ENCODE peak calls at places on chromosome 18, in four cellular contexts. One of them, this sample, is unnamed.

GRCh38 chr18:59566507-59566906 is 130.7 kb downstream of the CCBE1 start:
- DNase-seq in astrocyte: peak; percentile 60
- DNase-seq in uterus: peak; percentile 70
- DNase-seq in naive thymus-derived CD4-positive, alpha-beta T cell: no peak
- DNase-seq in this sample: no peak

GRCh38 chr18:59778434-59778833 is 81.2 kb upstream of the CCBE1 start:
- DNase-seq in astrocyte: no peak
- DNase-seq in uterus: no peak
- DNase-seq in naive thymus-derived CD4-positive, alpha-beta T cell: no peak
- DNase-seq in this sample: no peak

GRCh38 chr18:12092398-12093229 is 1.0 kb upstream of the ANKRD62 start:
- DNase-seq in astrocyte: no peak
- DNase-seq in uterus: no peak
- DNase-seq in naive thymus-derived CD4-positive, alpha-beta T cell: no peak
- DNase-seq in this sample: no peak

GRCh38 chr18:9067823-9068222 is 34.7 kb upstream of the NDUFV2 start:
- DNase-seq in astrocyte: no peak
- DNase-seq in uterus: no peak
- DNase-seq in naive thymus-derived CD4-positive, alpha-beta T cell: no peak
- DNase-seq in this sample: no peak

GRCh38 chr18:63322908-63323634 is 3.5 kb upstream of the BCL2 start:
- DNase-seq in astrocyte: peak; percentile 35
- DNase-seq in uterus: peak; percentile 73
- DNase-seq in naive thymus-derived CD4-positive, alpha-beta T cell: peak; percentile 48
- DNase-seq in this sample: no peak

GRCh38 chr18:56973487-56973886 is 173.4 kb upstream of the BOD1L2 start:
- DNase-seq in astrocyte: no peak
- DNase-seq in uterus: no peak
- DNase-seq in naive thymus-derived CD4-positive, alpha-beta T cell: no peak
- DNase-seq in this sample: no peak

GRCh38 chr18:66129248-66129647 is 378.4 kb downstream of the CDH7 start:
- DNase-seq in astrocyte: no peak
- DNase-seq in uterus: no peak
- DNase-seq in naive thymus-derived CD4-positive, alpha-beta T cell: no peak
- DNase-seq in this sample: no peak

GRCh38 chr18:50268022-50268747 is 1.9 kb upstream of the CFAP53 start:
- DNase-seq in astrocyte: peak; percentile 31
- DNase-seq in uterus: peak; percentile 65
- DNase-seq in naive thymus-derived CD4-positive, alpha-beta T cell: peak; percentile 47
- DNase-seq in this sample: peak; percentile 95

GRCh38 chr18:62844850-62845643 is 129.7 kb downstream of the PHLPP1 start:
- DNase-seq in astrocyte: no peak
- DNase-seq in uterus: no peak
- DNase-seq in naive thymus-derived CD4-positive, alpha-beta T cell: no peak
- DNase-seq in this sample: no peak

GRCh38 chr18:77379976-77380375 is 130.3 kb downstream of the GALR1 start:
- DNase-seq in astrocyte: no peak
- DNase-seq in uterus: no peak
- DNase-seq in naive thymus-derived CD4-positive, alpha-beta T cell: no peak
- DNase-seq in this sample: no peak

GRCh38 chr18:22848618-22849017 is 84.5 kb upstream of the RBBP8 start:
- DNase-seq in astrocyte: peak; percentile 88
- DNase-seq in uterus: peak; percentile 59
- DNase-seq in naive thymus-derived CD4-positive, alpha-beta T cell: no peak
- DNase-seq in this sample: no peak

GRCh38 chr18:5481621-5482020 is 62.2 kb downstream of the EPB41L3 start:
- DNase-seq in astrocyte: no peak
- DNase-seq in uterus: no peak
- DNase-seq in naive thymus-derived CD4-positive, alpha-beta T cell: no peak
- DNase-seq in this sample: no peak

GRCh38 chr18:75489493-75490190 is 62.1 kb upstream of the SMIM21 start:
- DNase-seq in astrocyte: peak; percentile 98
- DNase-seq in uterus: peak; percentile 20
- DNase-seq in naive thymus-derived CD4-positive, alpha-beta T cell: no peak
- DNase-seq in this sample: no peak

GRCh38 chr18:24022141-24022540 is 7.6 kb downstream of the TTC39C start:
- DNase-seq in astrocyte: peak; percentile 61
- DNase-seq in uterus: no peak
- DNase-seq in naive thymus-derived CD4-positive, alpha-beta T cell: no peak
- DNase-seq in this sample: no peak

GRCh38 chr18:63138469-63139340 is 180.9 kb downstream of the BCL2 start:
- DNase-seq in astrocyte: no peak
- DNase-seq in uterus: no peak
- DNase-seq in naive thymus-derived CD4-positive, alpha-beta T cell: no peak
- DNase-seq in this sample: no peak

GRCh38 chr18:10499230-10499629 is 26.6 kb upstream of the NAPG start:
- DNase-seq in astrocyte: no peak
- DNase-seq in uterus: no peak
- DNase-seq in naive thymus-derived CD4-positive, alpha-beta T cell: no peak
- DNase-seq in this sample: no peak

GRCh38 chr18:64287926-64288325 is 139.0 kb upstream of the LINC00305 start:
- DNase-seq in astrocyte: no peak
- DNase-seq in uterus: no peak
- DNase-seq in naive thymus-derived CD4-positive, alpha-beta T cell: no peak
- DNase-seq in this sample: no peak

GRCh38 chr18:46071615-46071893 is 506 bp downstream of the PSTPIP2 start:
- DNase-seq in astrocyte: no peak
- DNase-seq in uterus: no peak
- DNase-seq in naive thymus-derived CD4-positive, alpha-beta T cell: no peak
- DNase-seq in this sample: no peak

GRCh38 chr18:67068608-67069007 is 447.9 kb downstream of the DSEL start:
- DNase-seq in astrocyte: no peak
- DNase-seq in uterus: no peak
- DNase-seq in naive thymus-derived CD4-positive, alpha-beta T cell: no peak
- DNase-seq in this sample: no peak

GRCh38 chr18:42635378-42636048 is 480.0 kb downstream of the RIT2 start:
- DNase-seq in astrocyte: no peak
- DNase-seq in uterus: peak; percentile 13
- DNase-seq in naive thymus-derived CD4-positive, alpha-beta T cell: no peak
- DNase-seq in this sample: no peak

GRCh38 chr18:75293591-75293990 is 83.0 kb downstream of the TSHZ1 start:
- DNase-seq in astrocyte: peak; percentile 60
- DNase-seq in uterus: no peak
- DNase-seq in naive thymus-derived CD4-positive, alpha-beta T cell: no peak
- DNase-seq in this sample: no peak

GRCh38 chr18:62388855-62389760 is 64.0 kb downstream of the TNFRSF11A start:
- DNase-seq in astrocyte: no peak
- DNase-seq in uterus: no peak
- DNase-seq in naive thymus-derived CD4-positive, alpha-beta T cell: no peak
- DNase-seq in this sample: no peak

GRCh38 chr18:65751145-65752085 is 603 bp downstream of the CDH7 start:
- DNase-seq in astrocyte: peak; percentile 2
- DNase-seq in uterus: no peak
- DNase-seq in naive thymus-derived CD4-positive, alpha-beta T cell: no peak
- DNase-seq in this sample: peak; percentile 37

GRCh38 chr18:3114026-3114425 is 101.1 kb upstream of the LPIN2 start:
- DNase-seq in astrocyte: no peak
- DNase-seq in uterus: no peak
- DNase-seq in naive thymus-derived CD4-positive, alpha-beta T cell: no peak
- DNase-seq in this sample: no peak

GRCh38 chr18:78506031-78506461 is 473.6 kb upstream of the SALL3 start:
- DNase-seq in astrocyte: no peak
- DNase-seq in uterus: no peak
- DNase-seq in naive thymus-derived CD4-positive, alpha-beta T cell: no peak
- DNase-seq in this sample: no peak

GRCh38 chr18:62420513-62421209 is 95.6 kb downstream of the TNFRSF11A start:
- DNase-seq in astrocyte: peak; percentile 70
- DNase-seq in uterus: peak; percentile 36
- DNase-seq in naive thymus-derived CD4-positive, alpha-beta T cell: peak; percentile 49
- DNase-seq in this sample: no peak

GRCh38 chr18:51137891-51138290 is 59.6 kb downstream of the MEX3C start:
- DNase-seq in astrocyte: no peak
- DNase-seq in uterus: no peak
- DNase-seq in naive thymus-derived CD4-positive, alpha-beta T cell: no peak
- DNase-seq in this sample: no peak

GRCh38 chr18:13223341-13224148 is 5.0 kb downstream of the LDLRAD4 start:
- DNase-seq in astrocyte: no peak
- DNase-seq in uterus: peak; percentile 42
- DNase-seq in naive thymus-derived CD4-positive, alpha-beta T cell: no peak
- DNase-seq in this sample: no peak

GRCh38 chr18:37362158-37362890 is 203.3 kb downstream of the CELF4 start:
- DNase-seq in astrocyte: no peak
- DNase-seq in uterus: no peak
- DNase-seq in naive thymus-derived CD4-positive, alpha-beta T cell: no peak
- DNase-seq in this sample: no peak

GRCh38 chr18:36583155-36583745 is 245.6 kb downstream of the TPGS2 start:
- DNase-seq in astrocyte: no peak
- DNase-seq in uterus: no peak
- DNase-seq in naive thymus-derived CD4-positive, alpha-beta T cell: no peak
- DNase-seq in this sample: no peak

GRCh38 chr18:44729631-44730101 is 49.0 kb downstream of the SETBP1 start:
- DNase-seq in astrocyte: peak; percentile 79
- DNase-seq in uterus: no peak
- DNase-seq in naive thymus-derived CD4-positive, alpha-beta T cell: no peak
- DNase-seq in this sample: no peak

GRCh38 chr18:44723973-44724778 is 43.5 kb downstream of the SETBP1 start:
- DNase-seq in astrocyte: no peak
- DNase-seq in uterus: no peak
- DNase-seq in naive thymus-derived CD4-positive, alpha-beta T cell: no peak
- DNase-seq in this sample: no peak

GRCh38 chr18:44723366-44723765 is 42.7 kb downstream of the SETBP1 start:
- DNase-seq in astrocyte: no peak
- DNase-seq in uterus: no peak
- DNase-seq in naive thymus-derived CD4-positive, alpha-beta T cell: no peak
- DNase-seq in this sample: no peak

GRCh38 chr18:44727291-44727690 is 46.6 kb downstream of the SETBP1 start:
- DNase-seq in astrocyte: no peak
- DNase-seq in uterus: no peak
- DNase-seq in naive thymus-derived CD4-positive, alpha-beta T cell: no peak
- DNase-seq in this sample: no peak

GRCh38 chr18:44725300-44726096 is 44.8 kb downstream of the SETBP1 start:
- DNase-seq in astrocyte: peak; percentile 53
- DNase-seq in uterus: no peak
- DNase-seq in naive thymus-derived CD4-positive, alpha-beta T cell: no peak
- DNase-seq in this sample: peak; percentile 84
- H3K4me1 ChIP-seq in astrocyte: peaks cover 29% of the 10 kb centered on the region
- H3K4me1 ChIP-seq in uterus: peaks cover 12% of the 10 kb centered on the region
- H3K4me1 ChIP-seq in naive thymus-derived CD4-positive, alpha-beta T cell: peaks cover 67% of the 10 kb centered on the region
- H3K4me1 ChIP-seq in this sample: peaks cover 4% of the 10 kb centered on the region

GRCh38 chr18:79518028-79518682 is 122.4 kb downstream of the NFATC1 start:
- DNase-seq in astrocyte: no peak
- DNase-seq in uterus: no peak
- DNase-seq in naive thymus-derived CD4-positive, alpha-beta T cell: no peak
- DNase-seq in this sample: peak; percentile 15

GRCh38 chr18:79517322-79517721 is 121.6 kb downstream of the NFATC1 start:
- DNase-seq in astrocyte: no peak
- DNase-seq in uterus: no peak
- DNase-seq in naive thymus-derived CD4-positive, alpha-beta T cell: peak; percentile 26
- DNase-seq in this sample: peak; percentile 40

GRCh38 chr18:79515331-79515730 is 119.6 kb downstream of the NFATC1 start:
- DNase-seq in astrocyte: no peak
- DNase-seq in uterus: no peak
- DNase-seq in naive thymus-derived CD4-positive, alpha-beta T cell: no peak
- DNase-seq in this sample: peak; percentile 27

GRCh38 chr18:79515944-79516351 is 120.2 kb downstream of the NFATC1 start:
- DNase-seq in astrocyte: no peak
- DNase-seq in uterus: no peak
- DNase-seq in naive thymus-derived CD4-positive, alpha-beta T cell: no peak
- DNase-seq in this sample: peak; percentile 41

DNA sequence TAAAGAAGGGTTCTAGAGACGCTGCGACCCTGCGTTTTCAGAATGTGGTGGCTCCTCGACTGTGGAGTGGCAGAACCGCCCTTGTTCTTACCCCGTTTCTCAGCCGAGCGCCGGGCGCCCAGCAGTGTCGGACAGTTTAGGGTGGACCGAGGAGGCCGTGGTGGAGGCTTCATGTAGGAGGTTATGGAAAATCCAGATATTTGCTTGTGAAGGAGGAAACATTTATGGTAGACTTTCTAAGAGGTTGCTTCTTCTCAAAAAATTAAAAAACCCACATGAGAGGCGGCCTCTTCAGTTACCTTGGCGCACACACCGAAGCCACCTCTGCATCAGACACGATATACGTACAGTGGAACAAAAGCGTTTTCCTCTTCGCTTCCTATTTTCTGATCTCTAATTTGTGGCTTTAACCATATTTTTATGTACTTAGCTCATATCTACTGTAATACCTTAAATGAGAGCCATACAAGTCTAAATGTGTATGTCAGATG is 120.8 kb downstream of the NFATC1 start:
- DNase-seq in astrocyte: no peak
- DNase-seq in uterus: no peak
- DNase-seq in naive thymus-derived CD4-positive, alpha-beta T cell: peak; percentile 79
- DNase-seq in this sample: peak; percentile 52
- H3K27ac ChIP-seq in astrocyte: no peak overlapping the region
- H3K27ac ChIP-seq in uterus: no peak overlapping the region
- H3K27ac ChIP-seq in naive thymus-derived CD4-positive, alpha-beta T cell: peak overlapping the region; percentile 75
- H3K27ac ChIP-seq in this sample: no peak overlapping the region

DNA sequence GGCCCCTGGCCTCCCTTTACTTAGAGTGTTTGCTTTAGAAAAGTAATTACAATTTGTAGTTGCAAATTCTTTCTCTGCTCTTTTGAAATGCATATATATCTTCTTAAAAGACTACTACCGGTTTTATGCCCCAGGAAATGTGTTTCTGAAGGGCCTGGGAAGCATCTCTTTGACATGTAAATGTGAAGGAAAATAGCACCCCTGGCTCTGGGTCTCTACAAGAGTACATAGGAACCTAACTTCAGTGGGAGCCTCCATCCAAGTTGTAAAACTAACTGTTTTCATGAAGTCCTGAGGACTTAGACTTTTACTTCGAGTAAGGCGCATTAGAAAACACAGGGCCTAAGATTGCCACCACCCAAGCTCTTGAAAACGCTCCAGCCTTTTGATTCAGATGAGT is 99.4 kb downstream of the CBLN2 start:
- DNase-seq in astrocyte: no peak
- DNase-seq in uterus: no peak
- DNase-seq in naive thymus-derived CD4-positive, alpha-beta T cell: no peak
- DNase-seq in this sample: no peak
- H3K27me3 ChIP-seq in astrocyte: no peaks in the 10 kb centered on the region
- H3K27me3 ChIP-seq in uterus: no peaks in the 10 kb centered on the region
- H3K27me3 ChIP-seq in naive thymus-derived CD4-positive, alpha-beta T cell: no peaks in the 10 kb centered on the region
- H3K27me3 ChIP-seq in this sample: no peaks in the 10 kb centered on the region

DNA sequence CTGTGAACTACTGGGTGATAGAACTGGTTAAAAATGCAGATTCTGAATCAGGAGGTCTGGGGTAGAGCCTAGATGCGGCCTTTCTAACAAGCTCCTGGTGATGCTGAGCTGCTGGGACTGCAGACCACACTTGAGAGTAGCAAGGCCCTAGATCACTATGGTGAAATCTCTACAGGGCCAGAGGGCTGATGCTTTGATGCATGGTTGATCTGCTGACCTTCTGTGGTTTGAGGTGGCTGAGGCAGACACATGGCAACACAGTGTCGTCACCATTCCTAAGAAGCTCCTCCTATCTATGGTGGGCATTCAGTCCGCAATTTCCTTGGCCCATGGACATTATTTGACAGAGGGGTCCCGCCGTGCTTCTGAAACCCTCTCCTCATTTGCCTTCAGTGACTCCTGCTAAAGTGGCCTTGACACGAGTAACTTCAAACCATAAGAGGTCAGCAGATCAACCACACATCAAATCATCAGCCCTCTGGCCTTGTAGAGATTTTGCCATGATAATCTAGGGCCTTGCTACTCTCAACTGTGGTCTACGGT is 19.8 kb downstream of the CCDC68 start:
- DNase-seq in astrocyte: no peak
- DNase-seq in uterus: no peak
- DNase-seq in naive thymus-derived CD4-positive, alpha-beta T cell: no peak
- DNase-seq in this sample: no peak
- H3K4me1 ChIP-seq in astrocyte: no peaks in the 10 kb centered on the region
- H3K4me1 ChIP-seq in uterus: no peaks in the 10 kb centered on the region
- H3K4me1 ChIP-seq in naive thymus-derived CD4-positive, alpha-beta T cell: no peaks in the 10 kb centered on the region
- H3K4me1 ChIP-seq in this sample: no peaks in the 10 kb centered on the region

GRCh38 chr18:31484461-31484860 is 13.5 kb upstream of the DSG2 start:
- DNase-seq in astrocyte: no peak
- DNase-seq in uterus: no peak
- DNase-seq in naive thymus-derived CD4-positive, alpha-beta T cell: no peak
- DNase-seq in this sample: no peak
- H3K27ac ChIP-seq in astrocyte: no peak overlapping the region
- H3K27ac ChIP-seq in uterus: no peak overlapping the region
- H3K27ac ChIP-seq in naive thymus-derived CD4-positive, alpha-beta T cell: no peak overlapping the region
- H3K27ac ChIP-seq in this sample: no peak overlapping the region

This sample was measured in aorta.